ENCODE peak calls at places on chromosomes 1 and 21, in nine cellular contexts. L, P, O, A, Y, J, N, G and X are unnamed samples.

GRCh38 chr1:227789881-227790400 is 25.5 kb upstream of the PRSS38 start:
- DNase-seq in A (no peak), O (no peak), J (no peak), P (no peak), N (no peak), Y (no peak), L (no peak), G (no peak), X (no peak)

GRCh38 chr1:46133181-46133658 is 791 bp upstream of the PIK3R3 start:
- DNase-seq in O (peak; percentile 80), P (no peak), N (no peak), L (no peak), A (no peak), G (peak; percentile 18), Y (no peak), J (no peak), X (no peak)

GRCh38 chr1:153932071-153932592 is 9.4 kb upstream of the GATAD2B start:
- DNase-seq in G (no peak), Y (no peak), N (no peak), L (no peak), O (no peak), J (no peak), A (no peak), P (no peak), X (no peak)

GRCh38 chr1:208242829-208243521 is 1.2 kb downstream of the PLXNA2 start:
- DNase-seq in N (no peak), G (no peak), Y (peak; percentile 66), P (no peak), A (peak; percentile 45), J (peak; percentile 72), L (peak; percentile 29), O (peak; percentile 32), X (peak; percentile 45)

GRCh38 chr1:42177551-42177981 is 13.0 kb upstream of the GUCA2A start:
- DNase-seq in N (peak; percentile 89), Y (no peak), P (peak; percentile 76), A (peak; percentile 65), L (peak; percentile 93), G (no peak), O (peak; percentile 65), J (no peak), X (no peak)

GRCh38 chr1:234841710-234842231 is 231.8 kb upstream of the IRF2BP2 start:
- DNase-seq in N (peak; percentile 30), O (peak; percentile 36), J (no peak), A (no peak), Y (no peak), P (no peak), G (no peak), L (peak; percentile 53), X (no peak)

GRCh38 chr21:45862544-45863207 is 118.9 kb upstream of the COL6A1 start:
- DNase-seq in N (no peak), G (no peak), O (no peak), L (no peak), J (no peak), A (no peak), P (no peak), Y (no peak), X (no peak)

GRCh38 chr1:32816676-32817158 is 441 bp downstream of the YARS1 start:
- DNase-seq in L (peak; percentile 44), A (peak; percentile 83), O (peak; percentile 38), G (no peak), N (peak; percentile 34), P (peak; percentile 22), Y (peak; percentile 37), J (no peak), X (peak; percentile 10)

GRCh38 chr1:2041305-2041704 is 8.9 kb upstream of the PRKCZ start:
- DNase-seq in L (no peak), J (no peak), O (no peak), A (no peak), G (no peak), N (no peak), Y (no peak), P (no peak), X (no peak)
- H3K27me3 ChIP-seq in L (peaks cover 2% of the 10 kb centered on the region), J (no peaks in the 10 kb centered on the region), O (no peaks in the 10 kb centered on the region), A (no peaks in the 10 kb centered on the region), G (peaks cover 34% of the 10 kb centered on the region), N (peaks cover 42% of the 10 kb centered on the region), Y (no peaks in the 10 kb centered on the region), P (peaks cover 4% of the 10 kb centered on the region), X (peaks cover 3% of the 10 kb centered on the region)

DNA sequence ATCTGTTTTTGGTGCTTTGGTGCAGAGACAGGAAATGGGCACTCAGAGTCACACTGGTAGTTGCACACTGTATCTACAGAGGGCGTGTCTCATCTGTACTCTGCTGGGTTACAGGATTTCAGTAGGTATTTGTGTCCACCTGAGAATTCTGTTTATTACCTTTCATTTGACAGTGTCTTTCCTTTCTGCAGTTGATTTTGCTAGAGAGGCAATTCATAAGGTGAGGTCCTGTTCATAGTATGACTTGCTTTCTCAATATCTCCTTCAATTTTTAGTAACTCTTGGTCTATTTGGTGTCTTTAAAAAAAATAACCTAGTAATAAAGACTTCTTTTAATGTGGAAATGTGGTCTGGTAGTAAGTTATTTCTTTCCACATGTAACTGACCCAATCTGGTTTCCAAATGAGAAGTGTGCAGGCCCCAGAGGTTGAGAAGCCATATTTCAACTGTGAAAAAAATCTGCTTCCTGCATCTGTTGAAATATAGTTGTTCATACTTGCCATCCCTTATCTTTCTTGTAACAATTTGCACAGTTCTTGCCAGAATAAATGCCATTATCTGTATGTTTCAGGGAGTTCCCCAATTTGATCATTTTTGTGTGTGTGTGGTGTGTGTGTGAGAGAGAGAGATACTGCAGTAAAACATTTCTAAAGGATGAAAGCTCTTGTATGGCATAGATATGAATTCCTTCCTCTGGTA is 78.5 kb upstream of the DNAJC6 start:
- DNase-seq in A (no peak), P (no peak), O (no peak), N (no peak), Y (no peak), J (no peak), G (no peak), L (no peak), X (no peak)
- TF ChIP-seq CTCF in A (no peak), P (no peak), O (no peak), N (no peak), Y (no peak), J (no peak), G (no peak), L (no peak), X (no peak)

GRCh38 chr1:38558055-38558454 is 301.5 kb downstream of the RRAGC start:
- DNase-seq in O (no peak), Y (peak; percentile 63), L (no peak), P (no peak), N (no peak), J (no peak), A (no peak), G (no peak), X (no peak)

GRCh38 chr1:38558476-38559179 is 300.9 kb downstream of the RRAGC start:
- DNase-seq in J (no peak), O (no peak), A (no peak), G (no peak), N (no peak), L (no peak), P (no peak), Y (peak; percentile 69), X (no peak)

GRCh38 chr1:38561110-38561509 is 298.5 kb downstream of the RRAGC start:
- DNase-seq in G (no peak), Y (no peak), P (no peak), O (no peak), J (no peak), A (no peak), N (no peak), L (no peak), X (no peak)

GRCh38 chr1:38561699-38562098 is 297.9 kb downstream of the RRAGC start:
- DNase-seq in Y (no peak), J (no peak), L (no peak), N (no peak), A (no peak), P (no peak), G (no peak), O (no peak), X (no peak)

DNA sequence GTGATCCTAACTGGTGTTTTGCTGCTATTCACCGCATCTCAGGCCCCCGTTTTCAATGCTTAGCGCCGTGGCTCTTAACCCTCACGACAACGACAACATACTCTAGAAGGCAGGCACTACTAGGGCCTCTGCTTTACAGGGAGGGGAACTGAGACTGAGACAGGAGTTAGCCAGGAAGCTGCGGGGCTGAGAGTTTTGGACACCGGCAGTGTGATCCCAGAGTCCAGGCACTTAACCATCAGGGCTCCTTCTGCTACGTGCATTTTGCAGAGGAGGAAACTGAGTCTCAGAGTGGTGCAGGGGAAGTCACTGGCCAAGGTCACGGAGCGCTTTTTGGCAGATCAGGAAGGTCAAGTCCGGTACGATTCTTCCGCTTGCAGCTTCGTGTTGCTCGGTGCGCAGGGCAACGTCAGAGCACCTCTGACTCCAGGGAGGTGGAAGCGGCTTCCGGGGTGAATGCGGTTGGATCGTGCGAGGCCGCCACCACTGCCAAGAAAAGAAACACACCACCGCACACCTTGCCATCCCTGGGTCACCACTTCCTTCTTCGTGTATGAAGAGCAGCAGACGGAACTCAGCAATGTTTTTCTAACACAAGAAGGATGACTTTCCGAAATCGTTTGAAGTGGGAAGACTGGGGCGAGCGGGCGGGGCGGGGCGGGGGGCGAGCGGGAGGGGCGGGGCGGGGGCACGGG is 300.2 kb downstream of the RRAGC start:
- DNase-seq in J (peak; percentile 71), Y (peak; percentile 33), A (no peak), L (no peak), N (no peak), O (peak; percentile 12), G (no peak), P (no peak), X (peak; percentile 67)
- H3K4me3 ChIP-seq in J (peak overlapping the region; percentile 13), Y (peak overlapping the region; percentile 58), A (no peak overlapping the region), L (no peak overlapping the region), N (no peak overlapping the region), O (no peak overlapping the region), G (no peak overlapping the region), P (no peak overlapping the region), X (no peak overlapping the region)

GRCh38 chr1:224615861-224616760 is at the start of gene CNIH3:
- DNase-seq in G (no peak), O (no peak), L (peak; percentile 83), P (no peak), J (no peak), A (peak; percentile 60), Y (peak; percentile 93), N (peak; percentile 55), X (no peak)

GRCh38 chr1:224619209-224619608 is 3.1 kb downstream of the CNIH3 start:
- DNase-seq in O (no peak), N (no peak), G (no peak), L (no peak), J (no peak), P (no peak), Y (no peak), A (no peak), X (no peak)

GRCh38 chr1:224617410-224618361 is 1.6 kb downstream of the CNIH3 start:
- DNase-seq in O (no peak), N (no peak), G (no peak), A (no peak), P (no peak), J (no peak), L (peak; percentile 38), Y (peak; percentile 50), X (no peak)

GRCh38 chr1:224620105-224620504 is 4.0 kb downstream of the CNIH3 start:
- DNase-seq in O (no peak), Y (no peak), P (no peak), L (no peak), G (no peak), N (no peak), A (no peak), J (no peak), X (no peak)

DNA sequence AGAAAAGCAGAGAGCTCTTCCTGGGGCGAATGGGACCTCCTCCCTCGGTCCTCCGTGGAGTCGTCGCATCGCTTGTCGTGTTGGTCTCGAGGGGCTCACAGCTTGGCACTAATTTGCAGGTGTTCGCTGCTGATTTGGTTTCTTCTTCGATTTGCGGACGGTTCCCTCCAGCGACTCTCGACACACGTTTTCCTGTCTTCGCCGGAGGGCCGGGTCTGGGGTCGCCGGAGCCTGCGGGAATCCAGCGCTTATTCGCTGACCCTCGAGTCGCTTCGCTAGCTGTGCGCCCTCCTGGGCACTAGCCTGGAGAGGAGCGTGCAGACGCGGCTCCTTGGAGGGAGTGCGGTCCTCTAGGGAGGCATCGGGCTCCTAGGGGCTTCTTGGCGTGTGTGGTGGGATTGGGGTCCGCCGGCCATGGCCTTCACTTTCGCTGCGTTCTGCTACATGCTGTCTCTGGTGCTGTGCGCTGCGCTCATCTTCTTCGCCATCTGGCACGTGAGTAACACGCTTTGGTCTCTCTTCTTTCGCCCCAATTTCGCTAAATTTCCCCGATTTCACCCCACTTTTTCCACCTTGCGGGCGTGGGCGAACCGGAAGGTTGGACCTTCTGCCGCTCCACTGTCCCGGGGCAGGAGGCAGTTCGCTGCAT is 768 bp downstream of the CNIH3 start:
- DNase-seq in G (no peak), J (no peak), Y (peak; percentile 49), P (no peak), A (peak; percentile 14), N (no peak), L (peak; percentile 33), O (no peak), X (no peak)
- H3K27me3 ChIP-seq in G (peaks cover 49% of the 10 kb centered on the region), J (peaks cover 48% of the 10 kb centered on the region), Y (peaks cover 87% of the 10 kb centered on the region), P (peaks cover 25% of the 10 kb centered on the region), A (no peaks in the 10 kb centered on the region), N (peaks cover 34% of the 10 kb centered on the region), L (no peaks in the 10 kb centered on the region), O (peaks cover 25% of the 10 kb centered on the region), X (peaks cover 67% of the 10 kb centered on the region)